ENCODE peak calls at places on chromosomes 16 and 17, in four cellular contexts. Y is body of pancreas; M is CD4-positive, alpha-beta memory T cell; T is uterus. L is an unnamed sample. For H3K4me1, the result is how much of the 10 kb centered on the place peaks cover.

GRCh38 chr17:56897646-56898424 is 16.0 kb downstream of the TRIM25 start:
- DNase-seq in M (no peak), T (no peak), Y (no peak), L (no peak)

GRCh38 chr16:23119570-23119969 is 29.7 kb downstream of the USP31 start:
- DNase-seq in M (no peak), Y (no peak), T (no peak), L (no peak)

GRCh38 chr17:72362466-72363335 is 241.9 kb downstream of the SOX9 start:
- DNase-seq in M (no peak), Y (no peak), T (no peak), L (no peak)

GRCh38 chr17:57614742-57615141 is 130.4 kb downstream of the CCDC182 start:
- DNase-seq in M (no peak), Y (no peak), T (no peak), L (no peak)

GRCh38 chr16:23131036-23131435 is 18.2 kb downstream of the USP31 start:
- DNase-seq in M (no peak), T (no peak), Y (no peak), L (no peak)

GRCh38 chr17:80910043-80910442 is 81.6 kb upstream of the CHMP6 start:
- DNase-seq in Y (no peak), T (no peak), M (no peak), L (no peak)

GRCh38 chr16:78780808-78781207 is 681.4 kb downstream of the WWOX start:
- DNase-seq in T (no peak), Y (no peak), M (no peak), L (no peak)

GRCh38 chr16:57639172-57639571 is 10.7 kb downstream of the ADGRG1 start:
- DNase-seq in T (no peak), M (peak), Y (peak), L (no peak)

GRCh38 chr17:39069114-39069756 is 82.2 kb downstream of the PLXDC1 start:
- DNase-seq in M (peak), T (no peak), Y (peak), L (peak)

GRCh38 chr17:64622931-64623654 is 39.0 kb downstream of the SMURF2 start:
- DNase-seq in T (no peak), M (no peak), Y (no peak), L (no peak)

GRCh38 chr16:19130852-19131808 is 17.4 kb downstream of the ITPRIPL2 start:
- DNase-seq in Y (no peak), T (no peak), M (no peak), L (no peak)

GRCh38 chr17:4035081-4035680 is 70.9 kb upstream of the ATP2A3 start:
- DNase-seq in Y (peak), M (no peak), T (no peak), L (no peak)
- H3K4me3 ChIP-seq in Y (no peak), M (no peak), T (no peak), L (no peak)

DNA sequence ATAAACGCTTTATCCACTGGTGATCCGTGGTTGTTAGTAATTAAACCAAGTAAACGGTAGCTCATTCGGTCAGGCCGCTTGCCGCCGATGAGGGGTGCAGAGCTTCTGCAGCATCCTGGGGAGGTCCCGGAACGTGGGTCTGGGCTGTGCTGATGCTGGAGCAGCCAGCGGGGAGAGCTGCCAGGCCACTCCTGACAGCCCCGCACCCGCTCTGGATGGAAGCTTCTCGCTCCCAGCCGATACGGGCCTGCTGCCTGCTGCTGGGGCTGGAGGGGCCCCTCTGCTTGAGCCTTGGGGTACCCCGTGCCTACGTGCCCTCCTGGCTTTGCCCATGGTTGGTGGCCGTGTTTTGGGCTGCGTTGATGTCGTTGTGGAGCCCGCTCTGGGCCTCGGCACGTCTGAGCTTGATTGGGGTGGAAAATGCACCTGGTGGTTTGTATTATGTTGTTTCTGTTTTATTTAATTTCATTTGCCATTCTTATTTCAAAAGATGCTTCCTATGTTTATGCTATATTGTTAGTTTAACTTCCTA is 41.5 kb upstream of the ZNF750 start:
- DNase-seq in M (no peak), Y (no peak), T (no peak), L (no peak)
- H3K4me1 ChIP-seq in M (half or more), Y (under half), T (under half), L (half or more)

GRCh38 chr16:73033271-73033998 is 14.5 kb downstream of the ZFHX3 start:
- DNase-seq in T (no peak), M (no peak), Y (no peak), L (no peak)
- H3K27ac ChIP-seq in T (peak), M (no peak), Y (no peak), L (no peak)

GRCh38 chr17:67241719-67242341 is 3.2 kb downstream of the HELZ start:
- DNase-seq in M (no peak), Y (no peak), T (no peak), L (no peak)

GRCh38 chr17:67244621-67245072 is 349 bp downstream of the HELZ start:
- DNase-seq in Y (no peak), T (no peak), M (no peak), L (no peak)

GRCh38 chr17:67245694-67246397 is 850 bp upstream of the HELZ start:
- DNase-seq in Y (peak), M (peak), T (no peak), L (peak)

GRCh38 chr17:67245073-67245693 is at the start of gene HELZ:
- DNase-seq in M (peak), T (peak), Y (peak), L (peak)

GRCh38 chr17:67243284-67243683 is 1.7 kb downstream of the HELZ start:
- DNase-seq in Y (no peak), T (no peak), M (no peak), L (no peak)
- H3K4me3 ChIP-seq in Y (no peak), T (no peak), M (no peak), L (peak)

DNA sequence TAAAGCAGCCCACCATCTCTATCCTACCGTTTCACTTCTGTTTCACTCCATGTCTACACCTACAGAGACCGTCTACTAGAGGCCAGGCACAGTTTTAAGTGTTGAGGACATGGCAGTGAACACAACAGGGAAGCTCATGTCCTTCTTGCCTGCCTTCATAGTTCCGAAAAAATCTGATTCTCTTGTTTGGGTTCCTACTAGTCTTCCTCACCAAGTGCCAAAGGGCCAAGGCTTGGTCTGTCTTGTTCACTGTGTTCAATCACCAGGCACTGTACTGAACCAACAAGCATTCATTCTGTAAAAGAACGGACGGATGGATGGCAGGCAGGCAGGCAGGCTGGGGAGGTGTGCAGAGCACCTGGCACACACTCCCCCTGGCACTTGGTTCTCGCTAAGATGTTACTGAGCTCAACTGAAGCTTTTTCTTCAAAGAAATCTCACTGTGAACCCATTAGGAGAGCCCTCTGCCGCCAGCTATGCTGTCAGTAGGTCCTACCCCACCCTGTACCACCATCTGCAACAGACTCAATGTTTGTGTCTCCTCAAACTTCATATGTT is 2.5 kb downstream of the DEXI start:
- DNase-seq in T (no peak), Y (no peak), M (no peak), L (no peak)
- H3K4me1 ChIP-seq in T (under half), Y (half or more), M (half or more), L (half or more)

GRCh38 chr17:14434506-14434905 is 133.6 kb downstream of the HS3ST3B1 start:
- DNase-seq in M (no peak), T (no peak), Y (no peak), L (no peak)

GRCh38 chr17:14432058-14432457 is 131.2 kb downstream of the HS3ST3B1 start:
- DNase-seq in T (no peak), Y (no peak), M (no peak), L (no peak)

GRCh38 chr17:14427914-14428639 is 127.2 kb downstream of the HS3ST3B1 start:
- DNase-seq in M (peak), Y (no peak), T (no peak), L (peak)

GRCh38 chr17:14428640-14429029 is 127.8 kb downstream of the HS3ST3B1 start:
- DNase-seq in Y (no peak), T (no peak), M (peak), L (no peak)

GRCh38 chr17:14429084-14429483 is 128.2 kb downstream of the HS3ST3B1 start:
- DNase-seq in M (no peak), T (no peak), Y (no peak), L (no peak)
- H3K27ac ChIP-seq in M (peak), T (no peak), Y (no peak), L (peak)

GRCh38 chr17:45424769-45425124 is 7.9 kb downstream of the ARHGAP27 start:
- DNase-seq in Y (no peak), M (no peak), T (no peak), L (no peak)
- H3K4me3 ChIP-seq in Y (no peak), M (no peak), T (no peak), L (no peak)

DNA sequence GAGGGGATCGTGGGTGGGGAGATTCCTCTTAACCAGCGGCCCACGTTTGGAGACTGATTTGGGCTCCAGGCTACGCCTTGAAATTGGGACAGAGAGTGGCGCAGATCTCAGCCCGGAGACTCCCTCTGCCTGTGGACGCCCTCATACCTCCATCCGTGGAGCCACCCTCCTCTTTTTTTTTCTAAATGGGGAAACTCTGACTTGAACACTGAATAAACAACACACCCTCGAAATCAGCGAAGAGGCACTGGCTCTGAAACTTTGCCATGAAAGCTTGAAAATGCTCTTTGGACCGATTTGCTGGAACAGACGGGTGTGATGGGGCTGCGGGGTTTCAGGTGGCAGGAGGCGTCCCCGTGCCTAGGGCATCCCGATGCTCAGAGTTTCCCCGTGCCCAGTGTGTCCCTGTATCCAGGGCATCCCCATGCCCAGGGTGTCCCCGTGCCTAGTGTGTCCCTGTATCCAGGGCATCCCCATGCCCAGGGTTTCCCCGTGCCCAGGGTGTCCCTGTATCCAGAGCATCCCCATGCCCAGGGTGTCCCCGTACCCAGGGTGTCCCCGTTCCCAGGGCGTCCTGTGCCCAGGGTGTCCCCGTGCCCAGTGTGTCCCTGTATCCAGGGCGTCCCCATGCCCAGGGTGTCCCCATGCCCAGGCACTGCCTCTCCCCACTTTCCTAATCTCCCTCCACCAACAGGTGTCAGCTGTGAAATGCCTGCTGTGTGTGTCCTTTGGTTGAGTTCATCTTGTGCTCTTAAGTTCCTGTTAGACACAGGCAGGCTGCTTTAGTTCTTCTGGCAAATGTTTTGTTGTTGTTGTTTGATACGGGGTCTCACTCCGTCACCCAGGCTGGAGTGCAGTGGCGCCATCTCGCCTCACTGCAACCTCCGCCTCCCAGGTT is 187.0 kb downstream of the SEC14L1 start:
- DNase-seq in Y (no peak), M (no peak), T (no peak), L (no peak)
- H3K4me1 ChIP-seq in Y (under half), M (half or more), T (under half), L (half or more)

L was measured in naive thymus-derived CD4-positive, alpha-beta T cell.